ENCODE peak calls at places on chromosome 20, in five cellular contexts. C is stomach, F is OCI-LY7, N is heart right ventricle, E is iPS DF 6.9. D is an unnamed sample.

GRCh38 chr20:62740286-62741141 is 31.9 kb downstream of the NTSR1 start:
- DNase-seq in C (peak; percentile 39), F (no peak), N (peak; percentile 16), E (no peak), D (peak; percentile 43)

GRCh38 chr20:16017656-16018055 is 555.6 kb downstream of the KIF16B start:
- DNase-seq in C (no peak), F (no peak), N (no peak), E (no peak), D (no peak)

GRCh38 chr20:21562656-21563055 is 48.8 kb upstream of the NKX2-2 start:
- DNase-seq in C (no peak), F (peak; percentile 36), N (no peak), E (no peak), D (no peak)

GRCh38 chr20:36015806-36016401 is 47.5 kb downstream of the CNBD2 start:
- DNase-seq in C (no peak), F (no peak), N (no peak), E (no peak), D (no peak)

GRCh38 chr20:63978319-63979220 is 872 bp downstream of the SAMD10 start:
- DNase-seq in C (peak; percentile 89), F (peak; percentile 84), N (peak; percentile 78), E (no peak), D (peak; percentile 81)

GRCh38 chr20:43590392-43591303 is at the start of gene IFT52:
- DNase-seq in C (peak; percentile 93), F (peak; percentile 95), N (peak; percentile 92), E (peak; percentile 89), D (peak; percentile 93)

GRCh38 chr20:14883324-14883723 is 545.9 kb upstream of the FLRT3 start:
- DNase-seq in C (no peak), F (no peak), N (no peak), E (no peak), D (no peak)

GRCh38 chr20:11170565-11170964 is 496.8 kb upstream of the JAG1 start:
- DNase-seq in C (no peak), F (no peak), N (no peak), E (no peak), D (no peak)

GRCh38 chr20:57667385-57667784 is 42.4 kb downstream of the PMEPA1 start:
- DNase-seq in C (no peak), F (no peak), N (no peak), E (no peak), D (no peak)

GRCh38 chr20:58086763-58087566 is 141.5 kb downstream of the ANKRD60 start:
- DNase-seq in C (no peak), F (peak; percentile 42), N (no peak), E (peak; percentile 31), D (no peak)

GRCh38 chr20:59726196-59726595 is 121.9 kb downstream of the PHACTR3 start:
- DNase-seq in C (no peak), F (no peak), N (no peak), E (no peak), D (no peak)

GRCh38 chr20:11266571-11266970 is 592.8 kb upstream of the JAG1 start:
- DNase-seq in C (no peak), F (no peak), N (no peak), E (no peak), D (no peak)

GRCh38 chr20:61556116-61556515 is 304.1 kb downstream of the CDH4 start:
- DNase-seq in C (no peak), F (no peak), N (no peak), E (no peak), D (no peak)

GRCh38 chr20:25015986-25016385 is 23.4 kb upstream of the APMAP start:
- DNase-seq in C (peak; percentile 22), F (no peak), N (no peak), E (no peak), D (no peak)

GRCh38 chr20:41154436-41155176 is 17.3 kb downstream of the PLCG1 start:
- DNase-seq in C (no peak), F (no peak), N (peak; percentile 55), E (no peak), D (no peak)

GRCh38 chr20:25280051-25280573 is 32.2 kb downstream of the PYGB start:
- DNase-seq in C (peak; percentile 79), F (peak; percentile 40), N (no peak), E (no peak), D (no peak)

GRCh38 chr20:13322198-13322597 is 101.1 kb downstream of the ISM1 start:
- DNase-seq in C (no peak), F (no peak), N (no peak), E (no peak), D (no peak)

GRCh38 chr20:52992632-52993031 is 20.5 kb downstream of the TSHZ2 start:
- DNase-seq in C (no peak), F (no peak), N (no peak), E (no peak), D (no peak)

GRCh38 chr20:43188234-43188653 is 1.5 kb downstream of the PTPRT start:
- DNase-seq in C (no peak), F (no peak), N (no peak), E (no peak), D (no peak)

GRCh38 chr20:10609276-10609675 is 64.5 kb downstream of the JAG1 start:
- DNase-seq in C (no peak), F (no peak), N (no peak), E (no peak), D (no peak)

GRCh38 chr20:45848969-45849582 is 8.1 kb downstream of the ACOT8 start:
- DNase-seq in C (no peak), F (no peak), N (no peak), E (no peak), D (no peak)

GRCh38 chr20:21352703-21353102 is 44.6 kb downstream of the NKX2-4 start:
- DNase-seq in C (no peak), F (no peak), N (no peak), E (no peak), D (no peak)

GRCh38 chr20:6164421-6165341 is 41.9 kb upstream of the FERMT1 start:
- DNase-seq in C (no peak), F (no peak), N (peak; percentile 41), E (no peak), D (no peak)

GRCh38 chr20:48776306-48776705 is 51.5 kb downstream of the PREX1 start:
- DNase-seq in C (no peak), F (no peak), N (no peak), E (no peak), D (no peak)

GRCh38 chr20:48774696-48775095 is 53.1 kb downstream of the PREX1 start:
- DNase-seq in C (no peak), F (no peak), N (no peak), E (no peak), D (no peak)

GRCh38 chr20:48777821-48778220 is 50.0 kb downstream of the PREX1 start:
- DNase-seq in C (no peak), F (no peak), N (no peak), E (no peak), D (no peak)

GRCh38 chr20:48779435-48779834 is 48.4 kb downstream of the PREX1 start:
- DNase-seq in C (no peak), F (no peak), N (no peak), E (no peak), D (no peak)

DNA sequence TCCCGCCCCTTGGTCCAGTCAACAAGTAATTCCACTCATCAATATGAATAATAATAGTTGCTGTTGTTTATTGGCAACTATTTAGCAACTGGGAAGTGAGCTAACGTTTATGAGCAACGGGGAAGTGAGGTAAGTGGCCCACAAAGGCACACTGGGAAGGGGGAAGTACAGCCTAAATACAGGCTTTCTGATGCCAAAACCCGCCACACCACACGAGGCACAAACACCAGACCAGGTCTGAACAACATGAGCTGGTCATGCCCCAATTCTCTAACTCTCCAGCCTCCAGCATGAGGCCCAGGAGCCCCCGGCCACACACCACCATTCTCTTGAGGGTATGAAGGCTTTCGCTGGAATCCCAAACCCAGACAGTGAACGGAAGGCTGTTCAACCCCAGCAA is 50.8 kb downstream of the PREX1 start:
- DNase-seq in C (no peak), F (no peak), N (no peak), E (no peak), D (no peak)
- H3K36me3 ChIP-seq in C (no peaks in the 10 kb centered on the region), F (peaks cover 11% of the 10 kb centered on the region), N (no peaks in the 10 kb centered on the region), E (no peaks in the 10 kb centered on the region), D (no peaks in the 10 kb centered on the region)

GRCh38 chr20:47141350-47141921 is 215.1 kb downstream of the ZMYND8 start:
- DNase-seq in C (no peak), F (no peak), N (no peak), E (no peak), D (no peak)

GRCh38 chr20:47139934-47140333 is 216.6 kb downstream of the ZMYND8 start:
- DNase-seq in C (peak; percentile 39), F (no peak), N (no peak), E (no peak), D (no peak)

GRCh38 chr20:47143658-47144057 is 212.8 kb downstream of the ZMYND8 start:
- DNase-seq in C (no peak), F (no peak), N (no peak), E (no peak), D (no peak)

GRCh38 chr20:47142782-47143170 is 213.7 kb downstream of the ZMYND8 start:
- DNase-seq in C (no peak), F (no peak), N (no peak), E (no peak), D (no peak)

DNA sequence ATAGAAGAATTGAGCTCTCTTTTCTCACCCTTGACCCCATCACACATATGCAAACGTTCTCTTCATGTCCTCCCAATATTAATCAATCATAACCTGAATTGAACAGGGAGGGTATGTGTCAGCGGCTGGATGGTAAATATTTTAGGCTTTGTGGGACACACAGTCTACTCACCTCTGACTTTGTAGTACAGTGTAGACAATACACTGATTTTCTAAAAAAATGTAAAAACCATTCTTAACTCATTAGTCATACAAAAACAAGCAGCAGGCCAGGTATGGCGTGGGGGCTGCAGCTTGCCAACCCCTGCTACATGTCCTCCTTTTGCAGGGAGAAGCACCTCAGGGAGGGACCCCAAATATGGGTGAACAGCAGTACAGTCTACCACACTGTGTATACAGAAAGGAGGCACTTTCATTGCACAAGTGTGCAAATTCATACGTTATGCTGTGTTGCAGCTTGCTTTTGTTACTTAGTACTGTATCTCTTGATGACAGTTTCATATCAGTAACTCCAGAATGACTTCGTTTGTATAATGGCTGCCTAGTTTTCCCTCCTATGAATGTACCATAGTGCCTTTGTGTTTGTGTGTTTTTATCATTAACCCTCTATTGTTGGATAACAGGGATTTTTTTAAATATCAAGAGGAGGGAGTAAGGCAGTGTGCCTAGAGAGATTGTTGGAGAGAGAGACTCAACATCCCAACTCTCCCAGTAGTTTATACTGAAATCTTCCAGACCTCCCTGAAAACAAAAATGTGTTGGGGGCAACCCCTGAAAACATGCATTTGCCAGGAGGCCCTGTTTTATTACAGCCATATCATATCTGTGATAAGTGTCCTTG is 214.3 kb downstream of the ZMYND8 start:
- DNase-seq in C (no peak), F (no peak), N (no peak), E (no peak), D (no peak)
- H3K4me1 ChIP-seq in C (no peaks in the 10 kb centered on the region), F (no peaks in the 10 kb centered on the region), N (no peaks in the 10 kb centered on the region), E (no peaks in the 10 kb centered on the region), D (no peaks in the 10 kb centered on the region)

GRCh38 chr20:49543071-49543857 is 24.7 kb downstream of the PTGIS start:
- DNase-seq in C (no peak), F (no peak), N (no peak), E (no peak), D (no peak)
- H3K36me3 ChIP-seq in C (peaks cover 28% of the 10 kb centered on the region), F (no peaks in the 10 kb centered on the region), N (no peaks in the 10 kb centered on the region), E (peaks cover 12% of the 10 kb centered on the region), D (no peaks in the 10 kb centered on the region)

DNA sequence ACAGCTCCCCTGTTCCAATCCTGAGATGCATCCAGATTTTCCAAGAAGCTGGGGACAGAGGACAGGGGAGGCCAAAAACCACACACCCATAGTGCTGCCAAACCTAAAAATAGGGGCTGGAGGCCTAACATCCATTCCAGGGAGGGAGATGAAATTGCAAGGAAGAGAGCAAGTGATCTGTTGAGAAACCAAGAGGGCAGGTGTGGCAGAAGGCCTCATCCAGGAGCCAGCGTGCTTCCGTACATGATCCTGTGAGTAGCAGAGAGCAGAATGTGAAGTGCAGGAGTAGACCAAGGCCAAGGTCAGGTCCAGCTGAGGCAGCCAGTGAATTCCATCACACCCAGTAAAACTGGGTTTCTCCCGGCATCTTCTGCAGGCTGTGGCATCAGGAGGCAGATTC is 167.7 kb upstream of the RIN2 start:
- DNase-seq in C (no peak), F (no peak), N (no peak), E (no peak), D (no peak)
- H3K4me1 ChIP-seq in C (peaks cover 8% of the 10 kb centered on the region), F (no peaks in the 10 kb centered on the region), N (no peaks in the 10 kb centered on the region), E (no peaks in the 10 kb centered on the region), D (no peaks in the 10 kb centered on the region)

D was measured in lung.